ENCODE peak calls at places on chromosomes 3 and 15, in five cellular contexts. K, P, O, C and J are unnamed samples.

GRCh38 chr3:64063207-64063981 is 40.1 kb upstream of the PSMD6 start:
- DNase-seq in K (no peak), P (no peak), O (no peak), C (no peak), J (no peak)

GRCh38 chr3:105965384-105965783 is 96.6 kb upstream of the CBLB start:
- DNase-seq in K (no peak), P (no peak), O (no peak), C (no peak), J (no peak)

GRCh38 chr3:41026394-41027177 is 172.7 kb upstream of the CTNNB1 start:
- DNase-seq in K (no peak), P (peak; percentile 67), O (peak; percentile 71), C (no peak), J (peak; percentile 39)

GRCh38 chr15:60328852-60329443 is 68.8 kb downstream of the ANXA2 start:
- DNase-seq in K (no peak), P (no peak), O (peak; percentile 32), C (no peak), J (no peak)

GRCh38 chr3:19348929-19349564 is 200.7 kb downstream of the KCNH8 start:
- DNase-seq in K (no peak), P (no peak), O (peak; percentile 14), C (no peak), J (no peak)

GRCh38 chr3:39050020-39050419 is 1.7 kb downstream of the SCN11A start:
- DNase-seq in K (no peak), P (no peak), O (no peak), C (no peak), J (no peak)

GRCh38 chr3:193563999-193564398 is 9.3 kb upstream of the ATP13A4 start:
- DNase-seq in K (no peak), P (no peak), O (no peak), C (no peak), J (peak; percentile 60)

GRCh38 chr15:88649753-88650551 is 11.1 kb downstream of the ISG20 start:
- DNase-seq in K (no peak), P (no peak), O (no peak), C (peak; percentile 12), J (no peak)

DNA sequence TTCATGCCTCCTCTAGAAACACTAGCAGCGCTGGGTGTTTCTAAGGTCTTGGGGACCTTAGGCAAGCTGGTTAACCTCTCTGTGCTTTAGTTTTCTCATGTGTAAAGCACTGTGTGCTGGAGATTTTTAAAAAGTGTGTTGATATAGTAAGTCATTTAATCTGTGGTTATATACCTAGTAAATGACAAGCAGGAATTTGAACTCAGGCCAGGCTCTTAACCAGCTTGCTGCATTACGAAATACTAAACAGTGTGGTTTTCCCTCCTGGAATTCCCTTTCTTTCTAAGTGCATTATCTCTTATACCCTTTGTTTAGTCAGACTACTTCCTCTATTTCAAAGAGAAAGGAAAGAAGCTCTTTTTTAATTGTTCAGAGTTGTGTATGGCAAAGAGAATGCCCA is 26.5 kb downstream of the NEO1 start:
- DNase-seq in K (no peak), P (no peak), O (no peak), C (no peak), J (no peak)
- H3K4me1 ChIP-seq in K (no peaks in the 10 kb centered on the region), P (peaks cover 5% of the 10 kb centered on the region), O (no peaks in the 10 kb centered on the region), C (peaks cover 31% of the 10 kb centered on the region), J (no peaks in the 10 kb centered on the region)

DNA sequence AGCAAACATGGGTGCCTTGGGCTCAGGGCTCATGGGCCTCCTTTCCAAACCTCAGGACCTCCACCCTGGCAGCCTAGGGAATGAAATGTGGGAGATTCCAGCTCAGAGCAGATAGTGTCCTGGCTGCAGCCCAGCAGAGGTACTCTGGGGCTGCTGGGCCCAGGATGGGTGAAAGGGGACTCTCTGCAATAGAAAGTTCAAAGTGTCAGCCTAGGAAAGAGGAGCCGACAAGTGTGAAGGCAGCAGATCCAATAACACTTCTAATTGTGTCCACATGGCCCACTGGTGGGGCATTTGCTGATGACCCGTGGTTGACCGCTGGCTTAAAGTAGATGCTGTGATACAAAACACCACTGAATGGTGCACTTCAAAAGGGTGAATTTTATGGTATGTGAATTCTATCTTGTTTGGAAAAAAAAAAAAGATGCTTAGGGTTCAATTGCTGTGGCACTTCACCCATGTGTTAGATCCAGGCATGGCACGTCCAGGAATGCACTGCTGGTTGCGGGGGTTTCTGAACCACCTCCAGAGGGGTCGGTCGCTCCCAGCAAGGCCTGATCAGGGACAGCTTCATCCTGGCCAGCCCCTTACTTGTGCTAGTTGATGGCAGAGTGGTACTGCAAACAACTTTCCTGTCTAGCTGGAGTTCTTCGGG is 20.9 kb downstream of the AMOTL2 start:
- DNase-seq in K (no peak), P (peak; percentile 26), O (no peak), C (no peak), J (no peak)
- H3K4me1 ChIP-seq in K (no peaks in the 10 kb centered on the region), P (no peaks in the 10 kb centered on the region), O (no peaks in the 10 kb centered on the region), C (peaks cover 44% of the 10 kb centered on the region), J (peaks cover 48% of the 10 kb centered on the region)

GRCh38 chr3:65560133-65560532 is 478.6 kb downstream of the MAGI1 start:
- DNase-seq in K (no peak), P (no peak), O (no peak), C (no peak), J (no peak)

GRCh38 chr3:65560901-65561300 is 477.8 kb downstream of the MAGI1 start:
- DNase-seq in K (no peak), P (no peak), O (no peak), C (no peak), J (no peak)

GRCh38 chr3:65562444-65562843 is 476.3 kb downstream of the MAGI1 start:
- DNase-seq in K (no peak), P (no peak), O (no peak), C (no peak), J (no peak)

GRCh38 chr3:65559643-65560042 is 479.1 kb downstream of the MAGI1 start:
- DNase-seq in K (no peak), P (no peak), O (no peak), C (no peak), J (no peak)

DNA sequence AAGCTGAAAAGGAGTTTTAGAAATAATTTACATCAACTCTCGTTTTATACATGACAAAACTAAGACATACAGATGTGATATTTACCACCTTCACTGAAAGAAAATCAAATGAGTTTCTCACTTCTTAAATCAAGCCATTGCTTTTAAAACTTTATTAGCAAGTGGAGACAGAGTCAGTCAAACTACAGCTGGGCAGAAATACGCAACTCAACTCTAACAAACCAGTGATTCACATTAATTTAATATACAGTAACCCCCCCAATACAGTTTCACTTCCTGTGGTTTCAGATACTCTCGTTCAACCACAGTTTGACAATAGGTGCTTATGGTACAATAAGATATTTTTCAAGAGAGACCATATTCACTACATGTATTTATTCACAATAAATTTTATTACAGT is 477.1 kb downstream of the MAGI1 start:
- DNase-seq in K (no peak), P (no peak), O (no peak), C (no peak), J (no peak)
- H3K4me1 ChIP-seq in K (no peaks in the 10 kb centered on the region), P (peaks cover 1% of the 10 kb centered on the region), O (peaks cover 46% of the 10 kb centered on the region), C (peaks cover 4% of the 10 kb centered on the region), J (no peaks in the 10 kb centered on the region)

DNA sequence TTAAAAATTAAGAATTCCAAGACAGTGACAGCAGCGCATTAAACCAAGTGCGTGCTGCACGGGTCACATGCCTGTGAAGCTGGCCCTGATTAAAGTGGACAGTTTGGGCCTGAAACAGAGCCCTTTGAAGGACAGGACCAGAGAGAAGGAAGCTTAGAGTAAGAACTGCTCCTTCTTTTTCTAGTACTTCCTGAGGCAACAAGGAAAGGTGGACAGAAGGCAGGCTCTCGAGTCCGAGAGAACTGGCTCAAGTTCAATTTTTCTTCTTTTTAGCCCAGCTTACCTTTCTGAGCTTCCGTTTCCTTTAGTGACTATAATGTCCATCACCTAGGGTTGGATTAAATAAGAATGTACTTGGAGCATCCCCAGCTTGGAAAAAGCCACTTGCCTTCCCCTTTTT is 26.9 kb downstream of the ANP32A start:
- DNase-seq in K (no peak), P (no peak), O (no peak), C (no peak), J (no peak)
- H3K4me1 ChIP-seq in K (peaks cover 49% of the 10 kb centered on the region), P (no peaks in the 10 kb centered on the region), O (peaks cover 21% of the 10 kb centered on the region), C (peaks cover 81% of the 10 kb centered on the region), J (no peaks in the 10 kb centered on the region)

GRCh38 chr15:57324590-57324890 is 51.8 kb upstream of the CGNL1 start:
- DNase-seq in K (no peak), P (no peak), O (no peak), C (no peak), J (no peak)
- H3K4me1 ChIP-seq in K (no peaks in the 10 kb centered on the region), P (no peaks in the 10 kb centered on the region), O (peaks cover 25% of the 10 kb centered on the region), C (peaks cover 31% of the 10 kb centered on the region), J (no peaks in the 10 kb centered on the region)

GRCh38 chr3:57973715-57974477 is 34.3 kb upstream of the FLNB start:
- DNase-seq in K (no peak), P (no peak), O (no peak), C (no peak), J (no peak)
- H3K4me1 ChIP-seq in K (no peaks in the 10 kb centered on the region), P (no peaks in the 10 kb centered on the region), O (no peaks in the 10 kb centered on the region), C (peaks cover 61% of the 10 kb centered on the region), J (no peaks in the 10 kb centered on the region)